ENCODE peak calls at places on chromosome 18, in six cellular contexts. K is hypothalamus; M is T-helper 22 cell; V is activated naive CD8-positive, alpha-beta T cell treated with anti-CD3 and anti-CD28 coated beads for 36 hours; L is NCI-H345; C is fibroblast of villous mesenchyme. P is an unnamed sample.

GRCh38 chr18:68035709-68036522 is 519.4 kb upstream of the DSEL start:
- DNase-seq in V (no peak), L (no peak), K (no peak), C (peak; percentile 38), M (no peak), P (peak; percentile 37)

GRCh38 chr18:62118324-62118723 is 68.5 kb downstream of the PIGN start:
- DNase-seq in V (no peak), M (no peak), K (no peak), L (no peak), C (no peak), P (peak; percentile 71)

GRCh38 chr18:11654736-11655604 is 34.1 kb upstream of the GNAL start:
- DNase-seq in L (peak; percentile 31), M (no peak), C (peak; percentile 14), V (peak; percentile 40), K (peak; percentile 31), P (peak; percentile 50)

GRCh38 chr18:27244259-27244658 is 59.2 kb upstream of the CHST9 start:
- DNase-seq in V (no peak), C (no peak), L (no peak), K (no peak), M (no peak), P (no peak)

GRCh38 chr18:3402962-3403585 is 46.9 kb upstream of the TGIF1 start:
- DNase-seq in C (peak; percentile 77), L (no peak), V (no peak), M (no peak), K (no peak), P (peak; percentile 75)

GRCh38 chr18:49617329-49617695 is 55.5 kb downstream of the LIPG start:
- DNase-seq in K (no peak), L (no peak), V (no peak), M (no peak), C (no peak), P (no peak)

GRCh38 chr18:33146009-33146408 is 294.5 kb downstream of the CCDC178 start:
- DNase-seq in V (no peak), L (no peak), K (no peak), C (no peak), M (no peak), P (no peak)

GRCh38 chr18:11429876-11430275 is 179.5 kb upstream of the SLC35G4 start:
- DNase-seq in V (no peak), L (no peak), C (no peak), K (no peak), M (no peak), P (no peak)

GRCh38 chr18:13486686-13487085 is 239.7 kb downstream of the FAM210A start:
- DNase-seq in K (no peak), V (no peak), C (no peak), L (no peak), M (no peak), P (no peak)

GRCh38 chr18:46668135-46668534 is 11.1 kb upstream of the LOXHD1 start:
- DNase-seq in V (no peak), M (no peak), L (no peak), C (no peak), K (peak; percentile 9), P (no peak)

GRCh38 chr18:44671914-44672313 is 8.8 kb upstream of the SETBP1 start:
- DNase-seq in V (no peak), C (no peak), L (no peak), K (no peak), M (no peak), P (no peak)

GRCh38 chr18:63262369-63263335 is 56.9 kb downstream of the BCL2 start:
- DNase-seq in L (no peak), M (no peak), K (no peak), C (no peak), V (no peak), P (no peak)

GRCh38 chr18:26621161-26622026 is 73.0 kb upstream of the KCTD1 start:
- DNase-seq in L (no peak), C (peak; percentile 17), V (peak; percentile 41), M (no peak), K (peak; percentile 47), P (peak; percentile 44)

GRCh38 chr18:4299395-4299794 is 155.7 kb downstream of the DLGAP1 start:
- DNase-seq in K (no peak), M (no peak), L (no peak), V (no peak), C (no peak), P (no peak)

GRCh38 chr18:48956378-48956777 is 5.6 kb upstream of the SMAD7 start:
- DNase-seq in L (no peak), V (no peak), K (no peak), M (no peak), C (peak; percentile 88), P (peak; percentile 93)

GRCh38 chr18:63897072-63897471 is 9.6 kb downstream of the SERPINB2 start:
- DNase-seq in K (no peak), C (peak; percentile 55), L (no peak), M (no peak), V (no peak), P (no peak)

GRCh38 chr18:9838144-9838877 is 47.5 kb upstream of the TXNDC2 start:
- DNase-seq in L (peak; percentile 60), K (no peak), V (no peak), M (no peak), C (no peak), P (no peak)

P was measured in cardiac fibroblast.